ENCODE peak calls at places on chromosomes 11 and 22, in five cellular contexts. O is body of pancreas, K is PC-9, A is SJCRH30, T is tibial artery. X is an unnamed sample.

GRCh38 chr11:25423436-25424184 is 908.3 kb upstream of the ANO3 start:
- DNase-seq in O (no peak), K (peak; percentile 2), A (peak; percentile 2), T (no peak), X (no peak)

GRCh38 chr11:7030836-7031235 is 10.6 kb downstream of the NLRP14 start:
- DNase-seq in O (no peak), K (no peak), A (no peak), T (no peak), X (no peak)

GRCh38 chr11:83007909-83008580 is 63.7 kb downstream of the RAB30 start:
- DNase-seq in O (peak; percentile 61), K (no peak), A (peak; percentile 93), T (peak; percentile 67), X (no peak)

GRCh38 chr11:134047586-134047999 is 21.3 kb upstream of the JAM3 start:
- DNase-seq in O (no peak), K (no peak), A (peak; percentile 29), T (peak; percentile 98), X (no peak)

GRCh38 chr11:9250139-9250582 is 15.0 kb downstream of the DENND5A start:
- DNase-seq in O (no peak), K (no peak), A (peak; percentile 17), T (no peak), X (no peak)

GRCh38 chr11:79052539-79052938 is 388.3 kb downstream of the TENM4 start:
- DNase-seq in O (no peak), K (no peak), A (no peak), T (no peak), X (no peak)

GRCh38 chr11:79325851-79326250 is 115.0 kb downstream of the TENM4 start:
- DNase-seq in O (no peak), K (no peak), A (no peak), T (no peak), X (no peak)

GRCh38 chr11:119323532-119324033 is 6.7 kb upstream of the MCAM start:
- DNase-seq in O (peak; percentile 77), K (peak; percentile 71), A (peak; percentile 64), T (peak; percentile 86), X (no peak)

GRCh38 chr22:29308791-29309262 is 2.4 kb downstream of the GAS2L1 start:
- DNase-seq in O (peak; percentile 12), K (no peak), A (no peak), T (peak; percentile 70), X (no peak)

GRCh38 chr22:31652129-31652528 is 9.9 kb downstream of the PISD start:
- DNase-seq in O (no peak), K (no peak), A (no peak), T (no peak), X (no peak)

GRCh38 chr22:44450503-44450902 is 47.5 kb downstream of the RTL6 start:
- DNase-seq in O (no peak), K (peak; percentile 51), A (no peak), T (no peak), X (no peak)

GRCh38 chr11:11965656-11966353 is 42.6 kb downstream of the DKK3 start:
- DNase-seq in O (no peak), K (no peak), A (no peak), T (no peak), X (no peak)

GRCh38 chr11:16921019-16921418 is 93.2 kb downstream of the PLEKHA7 start:
- DNase-seq in O (no peak), K (no peak), A (no peak), T (no peak), X (no peak)

GRCh38 chr11:76661835-76662434 is 8.6 kb downstream of the LRRC32 start:
- DNase-seq in O (no peak), K (no peak), A (no peak), T (peak; percentile 61), X (no peak)

GRCh38 chr11:61052182-61052972 is 49.9 kb upstream of the CD5 start:
- DNase-seq in O (no peak), K (no peak), A (no peak), T (no peak), X (no peak)

GRCh38 chr11:68584097-68584496 is 100.2 kb upstream of the GAL start:
- DNase-seq in O (peak; percentile 64), K (peak; percentile 22), A (peak; percentile 45), T (peak; percentile 70), X (no peak)

GRCh38 chr11:1086171-1087102 is 11.8 kb downstream of the MUC2 start:
- DNase-seq in O (no peak), K (no peak), A (no peak), T (peak; percentile 54), X (no peak)

GRCh38 chr11:107621090-107621489 is 30.1 kb downstream of the ELMOD1 start:
- DNase-seq in O (no peak), K (no peak), A (no peak), T (no peak), X (no peak)
- H3K27me3 ChIP-seq in O (no peaks in the 10 kb centered on the region), K (no peaks in the 10 kb centered on the region), A (no peaks in the 10 kb centered on the region), T (no peaks in the 10 kb centered on the region), X (no peaks in the 10 kb centered on the region)

GRCh38 chr11:72721276-72721675 is 30.9 kb downstream of the ARAP1 start:
- DNase-seq in O (no peak), K (no peak), A (no peak), T (no peak), X (no peak)
- H3K4me3 ChIP-seq in O (peak overlapping the region; percentile 16), K (peak overlapping the region; percentile 59), A (peak overlapping the region; percentile 61), T (peak overlapping the region; percentile 60), X (peak overlapping the region; percentile 58)

GRCh38 chr11:46072172-46072964 is 48.9 kb downstream of the PHF21A start:
- DNase-seq in O (no peak), K (no peak), A (no peak), T (no peak), X (no peak)

GRCh38 chr11:46075168-46075567 is 46.1 kb downstream of the PHF21A start:
- DNase-seq in O (no peak), K (no peak), A (no peak), T (no peak), X (peak; percentile 9)

GRCh38 chr11:46075928-46076327 is 45.3 kb downstream of the PHF21A start:
- DNase-seq in O (no peak), K (no peak), A (no peak), T (no peak), X (no peak)

GRCh38 chr11:46071091-46071490 is 50.2 kb downstream of the PHF21A start:
- DNase-seq in O (no peak), K (no peak), A (no peak), T (no peak), X (no peak)

DNA sequence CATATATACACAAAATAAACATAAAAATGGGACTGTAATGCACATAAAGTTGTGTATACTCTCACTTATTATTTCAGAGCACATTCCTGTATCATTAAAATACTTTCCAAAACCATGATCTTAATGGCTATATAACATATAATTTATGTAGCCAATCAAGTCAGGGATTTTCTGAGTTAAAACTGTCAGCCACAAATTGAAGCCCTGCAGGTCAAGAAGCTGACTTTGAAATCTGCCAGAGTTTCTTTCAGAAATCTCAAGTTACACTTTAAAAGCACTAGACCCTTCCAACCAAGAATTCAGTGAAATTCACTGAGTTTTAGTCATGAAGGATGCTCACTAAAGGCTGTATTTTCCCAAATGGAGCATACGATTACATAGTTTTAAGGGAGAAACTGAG is 47.6 kb downstream of the PHF21A start:
- DNase-seq in O (no peak), K (no peak), A (no peak), T (no peak), X (no peak)
- H3K36me3 ChIP-seq in O (no peaks in the 10 kb centered on the region), K (peaks cover 6% of the 10 kb centered on the region), A (no peaks in the 10 kb centered on the region), T (peaks cover 3% of the 10 kb centered on the region), X (no peaks in the 10 kb centered on the region)

GRCh38 chr22:23067023-23067650 is 3.2 kb upstream of the GNAZ start:
- DNase-seq in O (peak; percentile 10), K (no peak), A (peak; percentile 2), T (peak; percentile 49), X (no peak)
- H3K27me3 ChIP-seq in O (no peaks in the 10 kb centered on the region), K (peaks cover 52% of the 10 kb centered on the region), A (peaks cover 3% of the 10 kb centered on the region), T (no peaks in the 10 kb centered on the region), X (peaks cover 20% of the 10 kb centered on the region)

GRCh38 chr22:39362271-39362670 is 12.5 kb downstream of the SYNGR1 start:
- DNase-seq in O (no peak), K (no peak), A (no peak), T (no peak), X (no peak)
- H3K4me3 ChIP-seq in O (no peak overlapping the region), K (no peak overlapping the region), A (no peak overlapping the region), T (no peak overlapping the region), X (no peak overlapping the region)

X was measured in kidney epithelial cell.